ENCODE peak calls at places on chromosomes 2 and 18, in five cellular contexts. U, D, G, P and J are unnamed samples.
A peak's percentile ranks its signal among the peaks of the same experiment; 100 is the strongest.

GRCh38 chr2:190996338-190996946 is 17.5 kb downstream of the STAT1 start:
- DNase-seq in P (peak; percentile 66), G (no peak), U (peak; percentile 70), D (peak; percentile 42), J (no peak)

GRCh38 chr2:206512999-206513398 is 69.7 kb downstream of the ADAM23 start:
- DNase-seq in D (no peak), G (no peak), U (no peak), P (no peak), J (no peak)

GRCh38 chr18:73691118-73691517 is 456.5 kb downstream of the FBXO15 start:
- DNase-seq in G (no peak), D (no peak), U (no peak), P (no peak), J (no peak)

GRCh38 chr2:230706053-230706498 is 6.6 kb upstream of the CAB39 start:
- DNase-seq in G (no peak), D (no peak), P (no peak), U (peak; percentile 89), J (no peak)

GRCh38 chr2:144331652-144332355 is 188.1 kb downstream of the ZEB2 start:
- DNase-seq in G (peak; percentile 29), U (no peak), D (peak; percentile 58), P (peak; percentile 94), J (no peak)

GRCh38 chr2:65044097-65044735 is 12.0 kb upstream of the CEP68 start:
- DNase-seq in G (no peak), D (no peak), P (no peak), U (no peak), J (no peak)

GRCh38 chr2:191049728-191050639 is 36.0 kb upstream of the STAT1 start:
- DNase-seq in P (no peak), U (peak; percentile 76), D (no peak), G (no peak), J (no peak)

GRCh38 chr18:49819768-49820662 is 6.7 kb upstream of the ACAA2 start:
- DNase-seq in U (no peak), D (no peak), G (no peak), P (no peak), J (no peak)

GRCh38 chr2:81979051-81979450 is 1674.5 kb upstream of the LRRTM1 start:
- DNase-seq in P (no peak), D (no peak), U (no peak), G (no peak), J (no peak)

GRCh38 chr2:117342415-117342814 is 472.1 kb upstream of the DDX18 start:
- DNase-seq in P (no peak), D (no peak), G (no peak), U (no peak), J (no peak)
- TF ChIP-seq SIN3A in P (no peak), D (no peak), G (no peak), U (no peak), J (no peak)

GRCh38 chr2:40213616-40214015 is 238.3 kb downstream of the SLC8A1 start:
- DNase-seq in P (no peak), G (no peak), D (no peak), U (no peak), J (no peak)

GRCh38 chr2:40213071-40213470 is 238.8 kb downstream of the SLC8A1 start:
- DNase-seq in G (no peak), U (no peak), P (no peak), D (no peak), J (no peak)

GRCh38 chr2:40220177-40220925 is 231.5 kb downstream of the SLC8A1 start:
- DNase-seq in U (no peak), D (no peak), P (no peak), G (no peak), J (no peak)

GRCh38 chr2:40219141-40219540 is 232.7 kb downstream of the SLC8A1 start:
- DNase-seq in D (no peak), G (no peak), P (no peak), U (no peak), J (no peak)

GRCh38 chr2:40218679-40219078 is 233.2 kb downstream of the SLC8A1 start:
- DNase-seq in P (no peak), D (no peak), G (no peak), U (no peak), J (no peak)
- TF ChIP-seq CTCF in P (no peak), D (no peak), G (no peak), U (no peak), J (no peak)

DNA sequence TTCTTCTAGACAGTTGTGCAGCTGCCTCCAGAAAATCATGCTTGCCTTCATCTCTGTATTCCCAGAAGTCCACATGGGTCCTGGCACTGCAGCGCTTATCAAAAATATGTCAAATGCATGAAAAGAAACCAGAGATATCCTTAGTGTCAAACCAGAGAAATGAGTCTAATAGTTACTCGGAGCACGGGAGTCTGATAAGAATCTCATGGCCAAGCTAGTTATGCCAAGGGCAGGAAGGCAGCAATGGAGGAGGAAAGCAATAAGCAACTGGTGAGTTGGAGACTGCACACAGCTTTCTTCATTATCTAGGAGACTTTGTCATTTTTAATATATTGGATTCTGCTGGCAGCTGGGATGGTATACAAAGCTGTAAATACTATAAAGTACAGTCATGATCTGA is 38.6 kb downstream of the TRIB2 start:
- DNase-seq in U (no peak), D (no peak), P (no peak), G (no peak), J (no peak)
- TF ChIP-seq SIN3A in U (no peak), D (no peak), P (no peak), G (no peak), J (no peak)

DNA sequence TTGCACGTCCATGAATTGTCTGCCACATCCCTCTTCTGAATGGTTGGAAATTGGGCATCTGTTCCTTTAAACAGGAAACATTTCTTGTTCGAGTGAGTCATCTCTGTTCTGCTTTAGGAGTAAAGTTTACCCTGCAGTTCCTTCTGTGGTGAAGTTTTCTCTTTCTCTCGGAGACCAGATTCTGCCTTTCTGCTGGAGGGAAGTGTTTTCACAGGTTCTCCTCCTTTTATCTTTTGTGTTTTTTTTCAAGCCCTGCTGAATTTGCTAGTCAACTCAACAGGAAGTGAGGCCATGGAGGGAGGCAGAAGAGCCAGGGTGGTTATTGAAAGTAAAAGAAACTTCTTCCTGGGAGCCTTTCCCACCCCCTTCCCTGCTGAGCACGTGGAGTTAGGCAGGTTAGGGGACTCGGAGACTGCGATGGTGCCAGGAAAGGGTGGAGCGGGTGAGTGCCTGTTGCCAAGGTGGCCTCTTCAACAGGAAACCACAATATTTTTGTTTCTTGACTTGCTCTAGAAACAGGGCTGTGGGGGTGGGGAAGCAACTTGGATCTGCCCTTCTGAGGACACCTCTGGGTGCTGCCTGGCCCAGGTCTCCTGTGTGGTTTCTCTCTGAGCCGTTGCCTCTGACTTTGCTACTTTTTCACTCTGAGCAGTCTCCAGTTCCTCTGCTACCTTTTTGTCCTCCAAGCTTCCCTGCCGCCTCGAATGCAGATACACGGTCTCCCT is 2.2 kb upstream of the CASP8 start:
- DNase-seq in P (no peak), U (peak; percentile 55), D (peak; percentile 42), G (peak; percentile 68), J (no peak)
- TF ChIP-seq CTCF in P (peak; percentile 16), U (no peak), D (peak; percentile 28), G (no peak), J (no peak)

GRCh38 chr2:226904592-226904991 is 68.7 kb downstream of the RHBDD1 start:
- DNase-seq in P (no peak), D (no peak), G (no peak), U (no peak), J (no peak)
- TF ChIP-seq SIN3A in P (no peak), D (no peak), G (no peak), U (no peak), J (no peak)

GRCh38 chr2:102154364-102154763 is 11.8 kb downstream of the IL1R1 start:
- DNase-seq in G (no peak), D (no peak), P (no peak), U (no peak), J (no peak)

GRCh38 chr2:102158336-102158735 is 15.8 kb downstream of the IL1R1 start:
- DNase-seq in U (no peak), D (no peak), P (no peak), G (no peak), J (no peak)

GRCh38 chr2:102155703-102156515 is 13.4 kb downstream of the IL1R1 start:
- DNase-seq in U (peak; percentile 100), G (no peak), P (no peak), D (no peak), J (no peak)

GRCh38 chr2:102155131-102155702 is 12.7 kb downstream of the IL1R1 start:
- DNase-seq in D (no peak), U (no peak), P (no peak), G (no peak), J (no peak)

GRCh38 chr2:102159295-102159694 is 16.7 kb downstream of the IL1R1 start:
- DNase-seq in G (no peak), U (peak; percentile 34), P (no peak), D (no peak), J (no peak)
- TF ChIP-seq CTCF in G (no peak), U (no peak), P (no peak), D (no peak), J (no peak)

GRCh38 chr2:105447476-105447875 is 48.6 kb upstream of the FHL2 start:
- DNase-seq in U (no peak), P (no peak), D (no peak), G (no peak), J (no peak)

GRCh38 chr2:105442056-105442455 is 43.2 kb upstream of the FHL2 start:
- DNase-seq in G (no peak), D (no peak), P (no peak), U (no peak), J (no peak)

GRCh38 chr2:105445498-105445897 is 46.6 kb upstream of the FHL2 start:
- DNase-seq in P (no peak), D (no peak), G (no peak), U (no peak), J (no peak)

GRCh38 chr2:105442721-105443120 is 43.9 kb upstream of the FHL2 start:
- DNase-seq in P (no peak), G (no peak), U (no peak), D (no peak), J (no peak)

DNA sequence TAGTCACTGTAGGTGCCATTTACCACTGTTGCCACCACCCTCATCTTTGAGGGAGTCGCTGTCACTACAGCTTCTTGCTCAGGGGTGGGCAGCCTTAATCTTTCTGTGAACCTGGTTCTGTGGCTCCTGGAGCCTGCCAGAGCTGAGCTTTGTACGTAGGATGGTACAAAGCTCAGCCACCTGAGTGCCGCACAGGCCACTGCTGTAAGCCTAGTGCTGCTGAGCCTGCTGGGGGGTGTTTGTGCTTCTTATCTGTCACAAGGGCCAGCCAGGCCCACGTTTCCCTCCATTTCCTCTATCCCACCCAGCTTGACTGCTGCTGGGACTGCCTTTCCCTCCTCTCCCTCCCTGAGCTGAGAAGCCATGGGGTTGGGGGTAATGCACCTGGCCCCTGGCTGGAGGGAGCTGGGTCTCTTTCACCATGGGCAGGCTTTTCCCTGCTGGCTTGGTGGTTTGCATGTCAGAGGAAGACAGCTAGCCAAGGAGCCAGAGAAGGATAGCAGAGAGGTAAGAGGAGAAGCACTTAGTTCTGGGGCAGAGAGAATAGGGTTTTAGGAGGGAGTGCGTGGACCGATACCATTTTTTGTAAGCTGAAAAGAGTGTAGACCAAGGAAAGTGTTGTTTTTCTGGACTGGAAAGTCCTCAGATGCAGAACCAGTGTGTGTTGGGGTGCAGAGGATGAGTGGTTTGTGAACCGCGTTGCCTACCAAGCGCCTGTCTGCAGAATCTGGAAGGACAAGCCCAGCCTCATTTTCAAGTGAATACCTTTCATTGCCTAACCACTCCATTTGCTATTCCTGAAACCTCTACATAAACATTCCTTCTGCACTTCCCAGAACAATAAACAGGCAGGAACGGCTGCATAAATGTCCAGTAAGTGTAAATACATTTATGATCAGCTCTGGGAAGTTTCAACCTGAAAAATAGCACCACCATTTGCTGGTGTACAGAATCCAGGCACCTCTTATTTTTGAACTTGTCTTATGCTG is 45.1 kb upstream of the FHL2 start:
- DNase-seq in P (no peak), D (no peak), U (no peak), G (no peak), J (no peak)
- TF ChIP-seq SIN3A in P (no peak), D (no peak), U (no peak), G (no peak), J (no peak)